ENCODE peak calls at places on chromosomes 5 and 9, in seven cellular contexts. K is thyroid gland, H is H1, F is ovary, U is IMR-90, I is adrenal gland, V is uterus. D is an unnamed sample.

GRCh38 chr5:34957857-34958690 is 28.7 kb downstream of the DNAJC21 start:
- DNase-seq in V (no peak), K (peak), H (no peak), I (peak), U (peak), F (no peak), D (no peak)

GRCh38 chr5:9295466-9295801 is 250.4 kb downstream of the SEMA5A start:
- DNase-seq in I (no peak), K (no peak), U (no peak), H (no peak), V (no peak), F (no peak), D (no peak)

GRCh38 chr5:27815061-27815460 is 776.7 kb upstream of the CDH9 start:
- DNase-seq in H (no peak), I (no peak), V (no peak), K (no peak), U (no peak), F (no peak), D (no peak)

GRCh38 chr9:104589611-104590010 is 9.6 kb downstream of the OR13C5 start:
- DNase-seq in V (no peak), K (no peak), U (no peak), F (no peak), H (no peak), I (no peak), D (no peak)

GRCh38 chr5:111983459-111983858 is 226.5 kb upstream of the NREP start:
- DNase-seq in H (no peak), U (no peak), K (no peak), F (no peak), V (no peak), I (no peak), D (no peak)

GRCh38 chr5:93151896-93152295 is 429.1 kb downstream of the NR2F1-AS1 start:
- DNase-seq in H (no peak), V (no peak), I (no peak), K (no peak), U (no peak), F (no peak), D (no peak)

GRCh38 chr9:137243626-137244485 is 2.8 kb downstream of the TUBB4B start:
- DNase-seq in U (no peak), H (no peak), F (no peak), K (no peak), V (no peak), I (no peak), D (no peak)

GRCh38 chr5:125486634-125487033 is 740.2 kb upstream of the ZNF608 start:
- DNase-seq in K (no peak), U (peak), V (no peak), F (no peak), I (no peak), H (no peak), D (no peak)

GRCh38 chr5:138874771-138875628 is at the start of gene LRRTM2:
- DNase-seq in U (peak), F (no peak), I (no peak), H (no peak), K (no peak), V (no peak), D (no peak)

GRCh38 chr5:147522435-147522834 is 12.6 kb upstream of the DPYSL3 start:
- DNase-seq in K (no peak), U (peak), I (no peak), F (no peak), H (no peak), V (no peak), D (no peak)

GRCh38 chr9:120730661-120731514 is 16.6 kb upstream of the MEGF9 start:
- DNase-seq in U (peak), F (no peak), V (no peak), H (no peak), K (peak), I (no peak), D (no peak)

GRCh38 chr5:35436441-35437057 is 181.1 kb upstream of the SPEF2 start:
- DNase-seq in H (no peak), F (no peak), U (peak), I (peak), K (no peak), V (no peak), D (no peak)

GRCh38 chr9:107480386-107480789 is 9.2 kb downstream of the KLF4 start:
- DNase-seq in H (no peak), U (peak), V (peak), K (peak), F (peak), I (peak), D (peak)

GRCh38 chr9:76571288-76572204 is 112.6 kb downstream of the GCNT1 start:
- DNase-seq in K (no peak), F (no peak), V (no peak), U (no peak), I (no peak), H (no peak), D (no peak)

GRCh38 chr5:1925111-1926070 is 42.7 kb upstream of the IRX4 start:
- DNase-seq in I (no peak), F (no peak), U (no peak), H (no peak), K (no peak), V (no peak), D (no peak)

GRCh38 chr9:94860678-94861588 is 134.4 kb downstream of the AOPEP start:
- DNase-seq in F (no peak), V (no peak), U (peak), I (no peak), H (no peak), K (no peak), D (no peak)

GRCh38 chr9:109880276-109881169 is 100.5 kb downstream of the PALM2AKAP2 start:
- DNase-seq in U (peak), H (peak), F (no peak), V (no peak), K (no peak), I (no peak), D (no peak)

GRCh38 chr9:2424564-2425153 is 196.9 kb upstream of the VLDLR start:
- DNase-seq in K (peak), I (no peak), U (no peak), H (no peak), F (peak), V (peak), D (no peak)

GRCh38 chr9:19232830-19233194 is 2.3 kb downstream of the DENND4C start:
- DNase-seq in U (peak), I (no peak), H (no peak), V (no peak), K (no peak), F (no peak), D (no peak)
- H3K4me3 ChIP-seq in U (no peak), I (no peak), H (no peak), V (peak), K (no peak), F (peak), D (no peak)

GRCh38 chr9:98193336-98193944 is 1.0 kb upstream of the CORO2A start:
- DNase-seq in K (no peak), U (no peak), H (no peak), V (no peak), I (no peak), F (no peak), D (no peak)

GRCh38 chr9:98191210-98191609 is 1.2 kb downstream of the CORO2A start:
- DNase-seq in I (no peak), H (no peak), K (no peak), V (no peak), F (no peak), U (no peak), D (no peak)

GRCh38 chr9:98190757-98191105 is 1.7 kb downstream of the CORO2A start:
- DNase-seq in I (no peak), V (no peak), K (no peak), U (no peak), H (no peak), F (no peak), D (no peak)

GRCh38 chr9:98191615-98192502 is 578 bp downstream of the CORO2A start:
- DNase-seq in V (no peak), F (peak), I (peak), K (peak), H (no peak), U (no peak), D (no peak)

DNA sequence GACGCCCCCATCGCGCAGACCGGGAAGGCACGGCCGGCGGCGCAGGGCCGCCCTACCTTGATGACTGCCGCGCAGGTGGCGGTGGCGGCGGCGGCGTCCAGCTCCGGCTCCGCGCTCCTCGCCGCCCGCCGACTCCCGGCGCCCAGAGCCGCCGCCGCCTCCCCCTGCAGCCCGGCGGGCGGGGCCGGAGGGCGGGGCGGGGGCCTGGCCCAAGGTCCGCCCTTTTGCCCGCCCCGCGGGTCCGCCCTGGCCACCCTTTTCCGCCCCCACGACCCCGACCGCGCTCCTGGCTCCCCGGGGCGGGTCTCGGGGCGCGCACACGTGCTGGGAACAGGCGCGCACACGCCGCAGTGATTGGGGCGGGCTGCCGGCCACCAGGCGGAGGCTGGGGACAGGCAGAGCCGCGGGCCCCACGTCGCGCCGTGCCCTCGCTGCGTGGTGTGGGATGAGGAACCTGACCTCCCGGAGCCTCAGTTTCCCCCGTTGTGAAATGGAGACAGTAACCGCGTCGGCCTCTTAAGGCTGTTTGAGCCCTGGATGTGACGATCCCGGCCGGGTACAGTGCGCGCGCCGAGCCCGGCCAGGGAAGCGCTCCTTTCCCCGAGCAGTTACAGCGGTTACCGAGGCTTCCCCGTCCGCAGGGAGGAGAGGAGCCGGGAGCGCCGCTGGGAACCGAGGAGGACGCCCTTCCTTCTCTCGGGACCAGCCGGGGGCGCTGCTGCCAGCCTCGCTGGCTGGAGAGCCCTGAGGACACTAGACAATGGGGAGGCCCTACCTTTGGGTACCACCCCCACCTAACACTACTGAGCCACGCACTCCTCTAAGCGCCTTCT is at the start of gene CORO2A:
- DNase-seq in K (peak), F (peak), U (peak), H (peak), I (peak), V (peak), D (peak)
- TF ChIP-seq POLR2A in K (peak), F (no peak), U (no peak), H (no peak), I (peak), V (peak), D (no peak)

GRCh38 chr5:135565256-135565655 is 13.5 kb downstream of the CXCL14 start:
- DNase-seq in U (no peak), F (no peak), H (no peak), K (no peak), I (no peak), V (no peak), D (no peak)
- H3K4me3 ChIP-seq in U (no peak), F (no peak), H (no peak), K (no peak), I (no peak), V (no peak), D (no peak)

GRCh38 chr9:33924978-33925797 is 108.2 kb downstream of the UBE2R2 start:
- DNase-seq in U (peak), I (peak), V (peak), F (peak), K (peak), H (peak), D (no peak)
- TF ChIP-seq POLR2A in U (no peak), I (no peak), V (no peak), F (no peak), K (no peak), H (no peak), D (no peak)

D was measured in lower leg skin.